ENCODE peak calls at places on chromosome 6, in four cellular contexts. Y is lung, H is Calu3, I is fibroblast of the aortic adventitia. O is an unnamed sample.

GRCh38 chr6:130047440-130047995 is 29.1 kb downstream of the L3MBTL3 start:
- DNase-seq in Y (no peak), H (no peak), I (peak), O (peak)

GRCh38 chr6:153074761-153075160 is 56.3 kb downstream of the RGS17 start:
- DNase-seq in Y (no peak), H (no peak), I (peak), O (peak)

GRCh38 chr6:129631070-129631469 is 78.9 kb downstream of the ARHGAP18 start:
- DNase-seq in Y (no peak), H (no peak), I (no peak), O (no peak)

GRCh38 chr6:27604986-27605385 is 132.1 kb upstream of the ZNF184 start:
- DNase-seq in Y (no peak), H (no peak), I (no peak), O (no peak)

GRCh38 chr6:24522090-24522820 is 27.5 kb downstream of the ALDH5A1 start:
- DNase-seq in Y (no peak), H (no peak), I (peak), O (no peak)

GRCh38 chr6:107727096-107727757 is 96.9 kb downstream of the SCML4 start:
- DNase-seq in Y (no peak), H (no peak), I (no peak), O (no peak)

GRCh38 chr6:46135176-46135575 is 5.4 kb downstream of the ENPP4 start:
- DNase-seq in Y (no peak), H (no peak), I (no peak), O (no peak)

GRCh38 chr6:52815167-52816092 is 11.8 kb upstream of the GSTA1 start:
- DNase-seq in Y (peak), H (peak), I (peak), O (peak)

GRCh38 chr6:156988276-156989158 is 211.3 kb downstream of the ARID1B start:
- DNase-seq in Y (no peak), H (no peak), I (no peak), O (no peak)

GRCh38 chr6:92888316-92888715 is 531.0 kb downstream of the EPHA7 start:
- DNase-seq in Y (no peak), H (no peak), I (no peak), O (no peak)

GRCh38 chr6:93447874-93448273 is 28.5 kb upstream of the EPHA7 start:
- DNase-seq in Y (no peak), H (no peak), I (no peak), O (no peak)

GRCh38 chr6:44925100-44925739 is 402.9 kb upstream of the RUNX2 start:
- DNase-seq in Y (no peak), H (peak), I (peak), O (no peak)

GRCh38 chr6:157150076-157150475 is 173.2 kb downstream of the TMEM242 start:
- DNase-seq in Y (no peak), H (no peak), I (no peak), O (no peak)

GRCh38 chr6:55706048-55706447 is 127.1 kb upstream of the HMGCLL1 start:
- DNase-seq in Y (no peak), H (no peak), I (no peak), O (no peak)

GRCh38 chr6:130655586-130655985 is 171.6 kb upstream of the SMLR1 start:
- DNase-seq in Y (no peak), H (no peak), I (peak), O (no peak)

GRCh38 chr6:152595507-152595906 is 41.7 kb downstream of the SYNE1 start:
- DNase-seq in Y (no peak), H (no peak), I (peak), O (peak)

GRCh38 chr6:25012657-25013056 is 76.9 kb upstream of the RIPOR2 start:
- DNase-seq in Y (no peak), H (no peak), I (peak), O (peak)

GRCh38 chr6:23403458-23403857 is 722.6 kb upstream of the NRSN1 start:
- DNase-seq in Y (no peak), H (no peak), I (no peak), O (peak)

GRCh38 chr6:74735304-74735703 is 470.5 kb downstream of the COL12A1 start:
- DNase-seq in Y (no peak), H (no peak), I (peak), O (peak)

GRCh38 chr6:5121479-5121878 is 36.3 kb downstream of the PPP1R3G start:
- DNase-seq in Y (no peak), H (no peak), I (no peak), O (no peak)

GRCh38 chr6:141347075-141347474 is 785.6 kb upstream of the GJE1 start:
- DNase-seq in Y (no peak), H (no peak), I (peak), O (no peak)

GRCh38 chr6:111817451-111818146 is 55.7 kb downstream of the FYN start:
- DNase-seq in Y (no peak), H (no peak), I (no peak), O (no peak)

GRCh38 chr6:35607517-35608233 is 81.0 kb downstream of the FKBP5 start:
- DNase-seq in Y (no peak), H (no peak), I (no peak), O (no peak)

GRCh38 chr6:5102266-5102970 is 17.3 kb downstream of the PPP1R3G start:
- DNase-seq in Y (no peak), H (no peak), I (no peak), O (no peak)

GRCh38 chr6:35552285-35552917 is 39.7 kb upstream of the TULP1 start:
- DNase-seq in Y (peak), H (peak), I (peak), O (peak)

GRCh38 chr6:142339969-142340368 is 38.2 kb downstream of the ADGRG6 start:
- DNase-seq in Y (no peak), H (no peak), I (no peak), O (no peak)

GRCh38 chr6:10837009-10837691 is 1.2 kb downstream of the MAK start:
- DNase-seq in Y (peak), H (peak), I (peak), O (peak)

GRCh38 chr6:53616450-53617357 is 48.9 kb downstream of the KLHL31 start:
- DNase-seq in Y (no peak), H (peak), I (no peak), O (no peak)

GRCh38 chr6:125363010-125363359 is 61.2 kb upstream of the HDDC2 start:
- DNase-seq in Y (no peak), H (no peak), I (peak), O (peak)

GRCh38 chr6:44642345-44642744 is 254.8 kb downstream of the CDC5L start:
- DNase-seq in Y (no peak), H (no peak), I (no peak), O (no peak)

GRCh38 chr6:10558575-10558974 is 37.4 kb downstream of the GCNT2 start:
- DNase-seq in Y (no peak), H (no peak), I (no peak), O (no peak)

GRCh38 chr6:85432554-85432953 is 17.3 kb upstream of the NT5E start:
- DNase-seq in Y (no peak), H (no peak), I (no peak), O (peak)

GRCh38 chr6:166330612-166331011 is 11.7 kb downstream of the SFT2D1 start:
- DNase-seq in Y (no peak), H (peak), I (peak), O (peak)

GRCh38 chr6:34246563-34247391 is 2.0 kb downstream of the SMIM29 start:
- DNase-seq in Y (no peak), H (peak), I (no peak), O (peak)

GRCh38 chr6:156886409-156886808 is 109.2 kb downstream of the ARID1B start:
- DNase-seq in Y (peak), H (peak), I (no peak), O (no peak)

GRCh38 chr6:26031595-26032386 is 55.4 kb upstream of the HFE start:
- DNase-seq in Y (peak), H (peak), I (peak), O (peak)

GRCh38 chr6:3965071-3965718 is 113.7 kb downstream of the FAM217A start:
- DNase-seq in Y (no peak), H (no peak), I (no peak), O (peak)

GRCh38 chr6:152232494-152233151 is 404.5 kb downstream of the SYNE1 start:
- DNase-seq in Y (no peak), H (no peak), I (peak), O (peak)

DNA sequence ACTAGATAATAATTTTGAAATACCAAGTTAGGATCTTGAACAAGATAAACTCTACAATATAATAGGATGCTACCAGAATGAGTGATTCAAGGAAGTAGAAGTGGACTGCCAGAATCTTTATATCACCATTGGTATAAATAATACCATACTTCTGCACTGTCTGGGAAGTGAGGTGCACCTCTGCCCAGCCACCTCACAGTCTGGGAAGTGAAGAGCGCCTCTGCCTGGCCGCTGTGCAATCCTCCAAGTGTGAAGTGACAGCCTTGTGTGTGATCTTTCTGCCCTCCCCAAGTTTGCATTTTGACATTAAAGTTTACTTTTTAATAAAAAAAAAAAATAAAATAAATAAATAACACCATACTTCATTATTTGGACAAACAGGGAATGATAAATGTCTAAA is 18.8 kb downstream of the LATS1 start:
- DNase-seq in Y (no peak), H (no peak), I (no peak), O (no peak)
- TF ChIP-seq CTCF in Y (no peak), H (no peak), I (no peak), O (no peak)

DNA sequence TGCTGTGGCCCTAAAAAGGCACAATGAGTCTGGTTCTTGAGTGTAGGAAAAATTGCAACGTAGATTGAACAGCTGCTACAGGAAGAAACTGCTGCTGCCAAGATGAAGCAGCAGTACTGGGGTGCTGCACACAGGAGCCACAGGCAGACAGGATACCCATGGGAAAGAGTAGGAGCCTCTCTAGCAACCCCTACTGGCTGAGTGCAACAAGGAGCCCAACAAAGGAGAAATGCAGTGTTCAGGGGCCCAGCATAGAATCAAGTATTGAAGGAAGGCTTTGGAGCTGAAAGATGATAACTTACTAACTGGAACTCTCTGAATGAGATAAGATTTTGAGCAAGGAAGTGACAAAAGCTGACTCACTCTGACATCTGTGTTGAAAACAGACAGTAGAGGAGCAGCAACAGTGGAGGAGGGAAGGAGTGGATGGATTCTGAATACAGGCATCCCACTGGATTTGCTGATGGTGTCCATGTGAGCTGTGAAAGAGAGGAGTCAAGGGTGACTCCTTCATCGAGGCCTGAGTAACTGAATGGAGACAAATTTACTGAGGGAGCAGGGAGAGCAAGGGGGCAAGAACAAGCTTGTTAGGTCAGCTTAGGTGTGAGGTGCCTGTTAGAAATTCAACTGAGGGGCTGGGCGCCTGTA is 534.7 kb upstream of the JARID2 start:
- DNase-seq in Y (no peak), H (peak), I (peak), O (peak)
- TF ChIP-seq CTCF in Y (peak), H (no peak), I (peak), O (peak)

DNA sequence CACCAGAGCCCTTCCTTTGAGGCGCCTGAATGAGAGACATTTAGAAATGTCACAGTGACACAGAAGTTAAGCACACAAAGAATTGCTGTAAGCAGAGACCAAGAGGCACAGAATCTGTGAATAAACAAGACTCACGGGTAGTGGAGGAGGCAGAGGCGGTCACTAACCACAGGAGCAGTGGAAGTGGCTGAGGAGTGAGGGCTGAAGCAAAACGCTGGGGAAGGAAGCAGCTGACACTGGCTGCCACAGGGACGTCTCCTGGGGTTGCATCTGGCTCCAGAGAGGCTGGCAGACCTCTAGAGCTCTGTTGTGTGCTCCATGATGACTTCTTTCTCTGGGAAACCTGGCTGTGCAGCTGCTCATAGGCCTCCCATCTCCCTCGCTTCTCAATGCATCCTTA is 65.0 kb upstream of the SLC2A12 start:
- DNase-seq in Y (no peak), H (no peak), I (no peak), O (peak)
- TF ChIP-seq CTCF in Y (no peak), H (no peak), I (no peak), O (no peak)

DNA sequence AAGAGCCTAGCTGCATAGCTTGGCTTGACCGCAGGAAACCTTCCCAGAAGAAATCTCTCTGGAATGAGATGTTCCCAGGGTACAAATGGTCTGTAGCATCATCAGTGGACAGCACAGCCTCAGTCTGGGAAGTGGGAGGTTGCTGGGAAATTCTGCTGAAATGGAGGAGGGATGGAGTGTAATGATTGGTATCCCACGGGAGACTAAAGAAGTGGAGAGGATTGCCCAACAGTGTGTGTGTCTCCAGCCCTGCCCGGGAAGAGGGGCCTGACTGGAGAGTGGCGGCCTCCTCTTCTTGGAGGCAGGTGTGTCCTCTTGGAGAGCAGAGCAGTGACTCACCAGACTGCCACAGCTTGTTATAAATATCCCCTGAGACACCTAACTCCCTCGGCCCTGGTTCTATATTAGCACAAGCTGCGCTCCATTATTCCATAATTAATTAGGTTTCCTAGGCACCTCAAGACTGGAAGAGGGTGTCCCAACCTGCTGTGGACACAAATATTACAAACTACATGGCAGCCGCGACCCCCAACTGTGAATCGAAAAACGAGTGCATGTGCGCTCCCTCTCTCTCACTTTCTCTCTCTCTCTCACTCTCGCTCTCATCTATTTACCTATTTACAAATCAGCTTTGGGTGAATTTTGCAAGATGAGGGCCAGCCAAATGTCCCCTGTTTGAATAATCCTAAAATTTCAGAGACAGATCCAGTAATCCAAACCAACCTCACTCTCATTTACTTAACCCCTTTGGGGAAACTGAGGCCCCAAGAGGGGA is 68.8 kb downstream of the FGD2 start:
- DNase-seq in Y (no peak), H (no peak), I (peak), O (no peak)
- TF ChIP-seq CTCF in Y (no peak), H (no peak), I (no peak), O (no peak)

DNA sequence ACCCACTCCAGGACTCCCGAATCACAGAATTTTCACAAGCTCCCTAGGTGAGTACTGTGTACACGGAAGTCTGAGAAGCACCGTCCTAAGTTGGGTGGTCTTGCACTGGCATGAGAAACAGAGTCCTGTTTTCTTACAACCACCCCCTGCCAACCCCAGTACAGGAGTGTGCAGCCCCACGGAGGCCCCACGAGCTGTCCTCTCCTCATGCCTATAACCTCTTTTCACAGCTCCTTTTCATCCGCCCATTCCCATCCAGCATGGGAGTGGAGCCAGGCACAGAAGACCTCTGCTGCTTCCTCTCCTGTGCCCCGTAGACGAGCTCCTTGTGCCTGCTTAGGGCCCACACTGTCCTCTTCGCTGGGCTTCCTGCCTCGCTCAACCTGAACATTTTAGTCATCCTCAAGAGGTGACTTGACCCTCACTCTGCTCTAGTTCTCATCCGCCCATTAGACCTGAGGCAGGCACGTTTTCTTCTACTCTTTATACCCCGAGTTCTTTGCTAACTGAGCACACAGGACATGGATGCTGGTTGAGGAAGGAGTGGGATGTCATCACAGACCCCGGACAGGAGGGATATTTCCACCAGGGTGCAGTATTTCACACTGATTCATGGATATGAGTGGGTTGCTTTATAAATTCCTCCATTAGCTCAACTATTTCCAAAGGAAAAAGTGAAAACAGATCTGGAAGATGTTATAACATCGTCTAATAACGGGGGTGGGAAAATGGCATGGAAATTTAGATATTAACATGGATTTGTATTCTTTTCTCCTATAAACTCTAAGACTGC is 160.5 kb downstream of the TTLL2 start:
- DNase-seq in Y (no peak), H (peak), I (peak), O (no peak)
- TF ChIP-seq CTCF in Y (peak), H (peak), I (no peak), O (no peak)

DNA sequence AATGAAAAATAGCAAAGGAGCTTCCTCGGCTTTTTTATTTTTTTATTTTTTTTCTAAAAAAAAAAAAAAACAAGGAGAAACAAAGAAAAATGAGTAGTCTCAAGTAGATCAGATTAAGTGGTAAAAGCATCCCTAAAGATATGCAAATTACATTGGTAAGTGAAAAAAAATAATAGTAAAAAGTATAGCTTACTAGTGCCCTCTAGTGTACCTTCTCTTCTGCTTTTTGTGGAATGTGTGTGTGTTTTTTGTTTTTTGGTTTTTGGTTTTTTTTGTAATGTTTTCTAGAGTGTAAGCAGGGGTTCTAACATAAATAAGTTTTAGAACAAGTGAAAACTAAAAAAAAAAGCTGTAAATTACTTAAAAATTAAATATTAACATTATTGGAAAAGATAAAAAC is 1062.0 kb downstream of the HACE1 start:
- DNase-seq in Y (no peak), H (no peak), I (peak), O (no peak)
- TF ChIP-seq CTCF in Y (no peak), H (peak), I (peak), O (no peak)